ENCODE peak calls at places on chromosomes 5 and 9, in six cellular contexts. One of them, this sample, is unnamed.

GRCh38 chr9:31355965-31356364 is 1028.5 kb upstream of the ACO1 start:
- DNase-seq in stomach: no peak
- DNase-seq in mucosa of descending colon: no peak
- DNase-seq in GM13977: no peak
- DNase-seq in CD8-positive, alpha-beta T cell: no peak
- DNase-seq in neural crest cell: no peak
- DNase-seq in this sample: no peak

GRCh38 chr5:134004626-134005414 is at the start of gene VDAC1:
- DNase-seq in stomach: peak
- DNase-seq in mucosa of descending colon: peak
- DNase-seq in GM13977: peak
- DNase-seq in CD8-positive, alpha-beta T cell: peak
- DNase-seq in neural crest cell: peak
- DNase-seq in this sample: peak

GRCh38 chr5:51544386-51544785 is 161.1 kb downstream of the ISL1 start:
- DNase-seq in stomach: no peak
- DNase-seq in mucosa of descending colon: no peak
- DNase-seq in GM13977: no peak
- DNase-seq in CD8-positive, alpha-beta T cell: no peak
- DNase-seq in neural crest cell: no peak
- DNase-seq in this sample: no peak

GRCh38 chr9:120985759-120986353 is 59.3 kb upstream of the TRAF1 start:
- DNase-seq in stomach: no peak
- DNase-seq in mucosa of descending colon: no peak
- DNase-seq in GM13977: peak
- DNase-seq in CD8-positive, alpha-beta T cell: no peak
- DNase-seq in neural crest cell: no peak
- DNase-seq in this sample: no peak

GRCh38 chr5:131947445-131947844 is 2.0 kb upstream of the MEIKIN start:
- DNase-seq in stomach: no peak
- DNase-seq in mucosa of descending colon: no peak
- DNase-seq in GM13977: no peak
- DNase-seq in CD8-positive, alpha-beta T cell: no peak
- DNase-seq in neural crest cell: no peak
- DNase-seq in this sample: no peak

GRCh38 chr5:176529824-176530195 is 7.4 kb downstream of the RNF44 start:
- DNase-seq in stomach: no peak
- DNase-seq in mucosa of descending colon: peak
- DNase-seq in GM13977: peak
- DNase-seq in CD8-positive, alpha-beta T cell: peak
- DNase-seq in neural crest cell: no peak
- DNase-seq in this sample: no peak

GRCh38 chr5:35285011-35285410 is 54.7 kb upstream of the PRLR start:
- DNase-seq in stomach: no peak
- DNase-seq in mucosa of descending colon: no peak
- DNase-seq in GM13977: no peak
- DNase-seq in CD8-positive, alpha-beta T cell: no peak
- DNase-seq in neural crest cell: no peak
- DNase-seq in this sample: no peak

GRCh38 chr9:34545497-34545896 is 22.7 kb upstream of the ENHO start:
- DNase-seq in stomach: no peak
- DNase-seq in mucosa of descending colon: no peak
- DNase-seq in GM13977: no peak
- DNase-seq in CD8-positive, alpha-beta T cell: no peak
- DNase-seq in neural crest cell: no peak
- DNase-seq in this sample: no peak

GRCh38 chr9:98182069-98182820 is 10.2 kb downstream of the CORO2A start:
- DNase-seq in stomach: no peak
- DNase-seq in mucosa of descending colon: no peak
- DNase-seq in GM13977: no peak
- DNase-seq in CD8-positive, alpha-beta T cell: no peak
- DNase-seq in neural crest cell: no peak
- DNase-seq in this sample: no peak

GRCh38 chr5:133510634-133511262 is 101.6 kb downstream of the FSTL4 start:
- DNase-seq in stomach: no peak
- DNase-seq in mucosa of descending colon: no peak
- DNase-seq in GM13977: no peak
- DNase-seq in CD8-positive, alpha-beta T cell: no peak
- DNase-seq in neural crest cell: no peak
- DNase-seq in this sample: no peak

GRCh38 chr5:142839711-142840441 is 69.7 kb downstream of the ARHGAP26 start:
- DNase-seq in stomach: no peak
- DNase-seq in mucosa of descending colon: no peak
- DNase-seq in GM13977: no peak
- DNase-seq in CD8-positive, alpha-beta T cell: no peak
- DNase-seq in neural crest cell: no peak
- DNase-seq in this sample: no peak

GRCh38 chr9:13865869-13866268 is 448.1 kb downstream of the NFIB start:
- DNase-seq in stomach: no peak
- DNase-seq in mucosa of descending colon: no peak
- DNase-seq in GM13977: no peak
- DNase-seq in CD8-positive, alpha-beta T cell: no peak
- DNase-seq in neural crest cell: no peak
- DNase-seq in this sample: no peak

GRCh38 chr9:13860019-13860418 is 453.9 kb downstream of the NFIB start:
- DNase-seq in stomach: no peak
- DNase-seq in mucosa of descending colon: no peak
- DNase-seq in GM13977: no peak
- DNase-seq in CD8-positive, alpha-beta T cell: no peak
- DNase-seq in neural crest cell: no peak
- DNase-seq in this sample: no peak

GRCh38 chr9:13863112-13863511 is 450.8 kb downstream of the NFIB start:
- DNase-seq in stomach: no peak
- DNase-seq in mucosa of descending colon: no peak
- DNase-seq in GM13977: no peak
- DNase-seq in CD8-positive, alpha-beta T cell: no peak
- DNase-seq in neural crest cell: no peak
- DNase-seq in this sample: no peak

GRCh38 chr9:13860926-13861325 is 453.0 kb downstream of the NFIB start:
- DNase-seq in stomach: no peak
- DNase-seq in mucosa of descending colon: no peak
- DNase-seq in GM13977: no peak
- DNase-seq in CD8-positive, alpha-beta T cell: no peak
- DNase-seq in neural crest cell: no peak
- DNase-seq in this sample: no peak

GRCh38 chr9:13862562-13862961 is 451.4 kb downstream of the NFIB start:
- DNase-seq in stomach: no peak
- DNase-seq in mucosa of descending colon: no peak
- DNase-seq in GM13977: no peak
- DNase-seq in CD8-positive, alpha-beta T cell: no peak
- DNase-seq in neural crest cell: no peak
- DNase-seq in this sample: no peak
- TF ChIP-seq CTCF in stomach: no peak
- TF ChIP-seq CTCF in mucosa of descending colon: no peak
- TF ChIP-seq CTCF in GM13977: no peak
- TF ChIP-seq CTCF in CD8-positive, alpha-beta T cell: no peak
- TF ChIP-seq CTCF in neural crest cell: no peak
- TF ChIP-seq CTCF in this sample: no peak

DNA sequence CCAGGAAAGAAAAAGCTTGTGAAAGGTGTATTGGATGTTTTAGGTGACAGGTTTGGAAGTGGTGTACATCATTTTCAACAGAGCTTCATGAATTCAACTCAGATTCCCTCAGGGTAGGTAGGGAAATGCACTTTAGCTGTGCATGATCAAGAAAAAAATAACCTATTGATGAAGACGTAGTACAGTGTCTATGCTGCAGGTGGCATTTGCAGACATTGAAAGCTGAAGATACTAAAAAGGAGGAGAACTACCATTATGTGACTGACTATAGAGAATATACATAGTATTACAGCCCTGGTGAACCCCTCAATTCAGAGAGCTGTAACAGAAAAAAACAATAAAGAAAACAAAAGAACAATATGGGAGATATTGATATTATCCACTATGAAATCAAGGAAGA is 2344.7 kb upstream of the ACO1 start:
- DNase-seq in stomach: no peak
- DNase-seq in mucosa of descending colon: no peak
- DNase-seq in GM13977: peak
- DNase-seq in CD8-positive, alpha-beta T cell: no peak
- DNase-seq in neural crest cell: no peak
- DNase-seq in this sample: no peak
- TF ChIP-seq CTCF in stomach: no peak
- TF ChIP-seq CTCF in mucosa of descending colon: no peak
- TF ChIP-seq CTCF in GM13977: no peak
- TF ChIP-seq CTCF in CD8-positive, alpha-beta T cell: no peak
- TF ChIP-seq CTCF in neural crest cell: peak
- TF ChIP-seq CTCF in this sample: no peak

DNA sequence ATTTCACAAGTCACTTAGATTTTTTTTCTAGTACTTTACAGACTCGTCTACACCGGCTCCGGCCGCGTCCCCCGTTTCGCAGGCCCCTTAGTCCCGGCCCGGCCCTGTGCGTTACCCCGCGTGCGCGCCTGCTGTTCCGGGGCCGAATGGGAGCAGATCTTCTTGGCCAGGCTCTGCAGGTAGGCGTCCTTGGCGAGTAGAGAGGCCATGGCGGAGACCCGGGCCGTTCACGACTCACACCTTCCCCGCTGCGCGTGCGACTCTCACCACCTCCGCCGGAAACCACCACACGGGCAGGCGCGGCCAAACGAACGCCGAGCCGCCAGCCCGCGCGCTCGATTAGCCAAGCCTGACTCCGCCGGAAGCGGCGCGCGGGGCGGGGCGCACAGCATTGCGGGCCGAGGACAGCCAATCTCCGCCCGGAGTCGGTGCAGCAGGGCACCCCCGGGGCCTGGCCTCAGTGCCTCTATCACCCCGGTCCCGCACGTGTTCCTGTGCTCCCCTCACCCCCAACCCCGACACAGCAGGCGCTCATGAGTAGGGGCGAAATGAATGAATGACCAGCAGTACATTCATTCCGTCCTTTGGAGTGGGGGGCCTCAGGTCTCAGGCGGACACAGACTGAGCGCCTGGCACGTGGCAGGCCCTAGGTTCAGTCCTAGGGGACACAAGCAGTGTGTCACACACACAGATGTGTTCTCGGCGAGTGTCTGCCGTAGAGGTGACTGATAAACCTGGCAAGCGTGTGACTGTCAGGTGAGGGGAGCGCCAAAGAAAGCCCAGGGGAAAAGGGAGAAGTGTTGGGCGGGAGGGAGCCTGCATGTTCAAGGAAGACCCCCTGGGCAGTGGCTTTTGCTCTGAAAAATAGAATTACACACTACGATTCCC is at the start of gene SURF6:
- DNase-seq in stomach: peak
- DNase-seq in mucosa of descending colon: peak
- DNase-seq in GM13977: peak
- DNase-seq in CD8-positive, alpha-beta T cell: peak
- DNase-seq in neural crest cell: peak
- DNase-seq in this sample: peak
- TF ChIP-seq CTCF in stomach: no peak
- TF ChIP-seq CTCF in mucosa of descending colon: no peak
- TF ChIP-seq CTCF in GM13977: no peak
- TF ChIP-seq CTCF in CD8-positive, alpha-beta T cell: no peak
- TF ChIP-seq CTCF in neural crest cell: no peak
- TF ChIP-seq CTCF in this sample: no peak

DNA sequence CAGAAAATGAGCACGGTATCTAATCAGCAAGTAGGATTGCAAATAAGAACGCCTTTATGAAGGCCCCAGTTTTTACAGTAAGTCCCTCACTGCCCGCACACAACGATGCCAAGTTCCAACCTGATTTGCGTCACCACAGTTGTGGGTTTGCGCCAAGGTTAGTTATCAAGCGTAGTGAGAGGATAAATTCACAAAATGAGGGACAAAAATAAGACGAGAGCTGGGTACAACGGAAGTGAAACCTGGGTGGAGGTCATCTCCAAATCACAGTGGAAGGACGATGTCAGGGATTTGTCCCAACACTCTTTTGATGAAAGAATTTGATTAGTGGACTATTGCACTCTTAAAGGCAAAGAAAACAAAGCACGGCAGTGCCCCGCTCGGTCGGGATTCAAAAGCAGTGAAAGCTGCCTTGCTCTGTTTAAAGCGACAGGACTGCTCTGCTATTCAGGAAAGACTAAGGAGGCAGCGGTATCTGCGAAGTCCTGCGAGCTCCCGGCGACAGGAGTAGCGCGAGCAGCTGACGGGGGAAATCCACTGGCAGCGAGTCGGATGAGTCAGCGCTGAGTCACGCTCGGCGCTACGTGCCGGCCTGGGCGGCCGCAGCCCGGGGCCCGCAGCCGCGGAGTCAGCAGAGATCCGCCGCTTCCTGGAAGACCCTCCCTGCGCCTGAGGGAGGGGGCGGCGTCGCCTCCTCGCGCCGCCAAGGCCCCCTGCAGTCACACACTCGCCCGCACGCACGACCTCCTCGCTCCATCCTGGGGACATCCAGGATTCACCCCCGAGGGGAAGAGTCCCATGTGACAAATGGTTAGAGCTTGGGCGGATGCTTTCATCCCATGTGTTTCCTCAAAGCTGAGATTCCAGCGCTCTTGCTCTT is 102.8 kb downstream of the ARRDC3 start:
- DNase-seq in stomach: peak
- DNase-seq in mucosa of descending colon: peak
- DNase-seq in GM13977: peak
- DNase-seq in CD8-positive, alpha-beta T cell: peak
- DNase-seq in neural crest cell: peak
- DNase-seq in this sample: peak
- TF ChIP-seq CTCF in stomach: no peak
- TF ChIP-seq CTCF in mucosa of descending colon: no peak
- TF ChIP-seq CTCF in GM13977: no peak
- TF ChIP-seq CTCF in CD8-positive, alpha-beta T cell: no peak
- TF ChIP-seq CTCF in neural crest cell: no peak
- TF ChIP-seq CTCF in this sample: no peak

GRCh38 chr5:73606206-73606753 is 19.7 kb upstream of the ARHGEF28 start:
- DNase-seq in stomach: no peak
- DNase-seq in mucosa of descending colon: no peak
- DNase-seq in GM13977: no peak
- DNase-seq in CD8-positive, alpha-beta T cell: no peak
- DNase-seq in neural crest cell: no peak
- DNase-seq in this sample: no peak
- TF ChIP-seq CTCF in stomach: no peak
- TF ChIP-seq CTCF in mucosa of descending colon: no peak
- TF ChIP-seq CTCF in GM13977: no peak
- TF ChIP-seq CTCF in CD8-positive, alpha-beta T cell: no peak
- TF ChIP-seq CTCF in neural crest cell: no peak
- TF ChIP-seq CTCF in this sample: no peak

GRCh38 chr9:27460225-27461023 is 63.7 kb upstream of the IFNK start:
- DNase-seq in stomach: no peak
- DNase-seq in mucosa of descending colon: no peak
- DNase-seq in GM13977: peak
- DNase-seq in CD8-positive, alpha-beta T cell: no peak
- DNase-seq in neural crest cell: no peak
- DNase-seq in this sample: peak
- TF ChIP-seq CTCF in stomach: no peak
- TF ChIP-seq CTCF in mucosa of descending colon: no peak
- TF ChIP-seq CTCF in GM13977: no peak
- TF ChIP-seq CTCF in CD8-positive, alpha-beta T cell: no peak
- TF ChIP-seq CTCF in neural crest cell: no peak
- TF ChIP-seq CTCF in this sample: no peak

GRCh38 chr5:148353634-148354033 is 18.3 kb downstream of the SPINK9 start:
- DNase-seq in stomach: no peak
- DNase-seq in mucosa of descending colon: no peak
- DNase-seq in GM13977: no peak
- DNase-seq in CD8-positive, alpha-beta T cell: no peak
- DNase-seq in neural crest cell: no peak
- DNase-seq in this sample: no peak
- TF ChIP-seq CTCF in stomach: no peak
- TF ChIP-seq CTCF in mucosa of descending colon: no peak
- TF ChIP-seq CTCF in GM13977: no peak
- TF ChIP-seq CTCF in CD8-positive, alpha-beta T cell: no peak
- TF ChIP-seq CTCF in neural crest cell: no peak
- TF ChIP-seq CTCF in this sample: no peak

GRCh38 chr5:113663879-113664278 is 150.4 kb downstream of the YTHDC2 start:
- DNase-seq in stomach: peak
- DNase-seq in mucosa of descending colon: peak
- DNase-seq in GM13977: peak
- DNase-seq in CD8-positive, alpha-beta T cell: no peak
- DNase-seq in neural crest cell: peak
- DNase-seq in this sample: no peak
- TF ChIP-seq CTCF in stomach: no peak
- TF ChIP-seq CTCF in mucosa of descending colon: no peak
- TF ChIP-seq CTCF in GM13977: peak
- TF ChIP-seq CTCF in CD8-positive, alpha-beta T cell: no peak
- TF ChIP-seq CTCF in neural crest cell: peak
- TF ChIP-seq CTCF in this sample: peak